ENCODE peak calls at places on chromosomes 12 and 14, in six cellular contexts. L, P, E, Z, Y and B are unnamed samples.

GRCh38 chr12:5022465-5023061 is 21.1 kb upstream of the KCNA5 start:
- DNase-seq in Y (peak), L (peak), Z (peak), P (peak), E (peak), B (no peak)

GRCh38 chr12:119145367-119145766 is 33.4 kb upstream of the HSPB8 start:
- DNase-seq in Z (no peak), Y (no peak), L (peak), E (no peak), P (no peak), B (no peak)

GRCh38 chr12:65952737-65953209 is 128.5 kb downstream of the HMGA2 start:
- DNase-seq in E (no peak), Z (no peak), P (no peak), L (no peak), Y (no peak), B (no peak)

GRCh38 chr12:122022393-122023338 is 982 bp downstream of the BCL7A start:
- DNase-seq in E (no peak), P (peak), L (peak), Z (peak), Y (peak), B (no peak)

GRCh38 chr14:103031956-103032355 is 25.4 kb downstream of the CDC42BPB start:
- DNase-seq in Z (no peak), L (no peak), P (peak), E (no peak), Y (no peak), B (no peak)

GRCh38 chr14:99930420-99931274 is 134.6 kb upstream of the EVL start:
- DNase-seq in E (no peak), Z (no peak), P (no peak), L (no peak), Y (no peak), B (no peak)

GRCh38 chr12:114396153-114396868 is 9.6 kb downstream of the TBX5 start:
- DNase-seq in E (no peak), P (peak), Y (no peak), L (no peak), Z (no peak), B (no peak)

GRCh38 chr14:100856056-100856950 is 30.4 kb downstream of the MEG3 start:
- DNase-seq in Z (peak), E (peak), Y (no peak), L (no peak), P (no peak), B (no peak)

GRCh38 chr12:30417697-30418231 is 277.9 kb downstream of the IPO8 start:
- DNase-seq in E (peak), Y (no peak), Z (peak), L (no peak), P (no peak), B (no peak)

GRCh38 chr12:18383203-18383602 is 121.9 kb downstream of the PIK3C2G start:
- DNase-seq in P (peak), Z (no peak), L (no peak), Y (no peak), E (no peak), B (no peak)

GRCh38 chr14:74737753-74738325 is 24.9 kb downstream of the FCF1 start:
- DNase-seq in Y (no peak), P (no peak), Z (no peak), E (no peak), L (no peak), B (no peak)

GRCh38 chr12:94563261-94563660 is 87.1 kb downstream of the TMCC3 start:
- DNase-seq in E (peak), Y (no peak), P (no peak), L (no peak), Z (no peak), B (no peak)

GRCh38 chr12:65828711-65829339 is 4.5 kb downstream of the HMGA2 start:
- DNase-seq in E (no peak), Y (no peak), L (no peak), Z (no peak), P (no peak), B (no peak)

GRCh38 chr12:105172037-105172436 is 63.9 kb downstream of the APPL2 start:
- DNase-seq in P (no peak), E (no peak), Z (no peak), L (no peak), Y (no peak), B (no peak)

GRCh38 chr12:9947674-9948073 is 15.5 kb upstream of the CLEC2A start:
- DNase-seq in Z (no peak), L (no peak), E (no peak), Y (no peak), P (no peak), B (no peak)

GRCh38 chr12:132740313-132740646 is 21.4 kb downstream of the ANKLE2 start:
- DNase-seq in L (no peak), E (no peak), P (no peak), Y (no peak), Z (no peak), B (no peak)

GRCh38 chr12:22396253-22396652 is 61.7 kb upstream of the ST8SIA1 start:
- DNase-seq in L (no peak), Z (no peak), Y (no peak), E (no peak), P (no peak), B (no peak)

GRCh38 chr14:101947577-101947903 is 16.8 kb upstream of the DYNC1H1 start:
- DNase-seq in L (no peak), E (no peak), Y (no peak), P (no peak), Z (peak), B (no peak)

GRCh38 chr12:954736-955135 is 5.2 kb upstream of the RAD52 start:
- DNase-seq in E (no peak), P (no peak), L (no peak), Z (no peak), Y (no peak), B (no peak)

GRCh38 chr14:53741379-53742225 is 215.0 kb downstream of the BMP4 start:
- DNase-seq in E (no peak), Z (no peak), Y (no peak), L (no peak), P (no peak), B (no peak)

GRCh38 chr14:31934767-31935266 is 142.3 kb upstream of the ARHGAP5 start:
- DNase-seq in Z (no peak), E (peak), Y (no peak), L (peak), P (peak), B (no peak)

GRCh38 chr12:107045186-107045585 is 48.2 kb downstream of the CRY1 start:
- DNase-seq in Z (no peak), P (no peak), L (no peak), Y (no peak), E (no peak), B (no peak)

GRCh38 chr14:68734231-68734732 is 58.6 kb downstream of the ZFP36L1 start:
- DNase-seq in Z (no peak), P (no peak), L (no peak), Y (no peak), E (no peak), B (peak)

GRCh38 chr14:70905316-70905715 is 1.9 kb upstream of the PCNX1 start:
- DNase-seq in E (peak), L (no peak), Y (no peak), Z (no peak), P (no peak), B (no peak)

GRCh38 chr12:101670007-101670671 is 27.3 kb upstream of the CHPT1 start:
- DNase-seq in P (peak), Y (no peak), L (no peak), Z (no peak), E (no peak), B (peak)
- TF ChIP-seq CTCF in P (peak), Y (peak), L (peak), Z (peak), E (no peak), B (peak)

GRCh38 chr12:83432176-83432719 is 745.5 kb downstream of the TMTC2 start:
- DNase-seq in P (no peak), Y (no peak), L (peak), Z (no peak), E (no peak), B (no peak)
- TF ChIP-seq CTCF in P (no peak), Y (no peak), L (peak), Z (no peak), E (no peak), B (no peak)

GRCh38 chr12:24728826-24729225 is 220.1 kb downstream of the BCAT1 start:
- DNase-seq in Y (no peak), E (no peak), Z (no peak), P (no peak), L (no peak), B (no peak)

GRCh38 chr12:24730461-24730896 is 218.4 kb downstream of the BCAT1 start:
- DNase-seq in L (no peak), Z (no peak), E (no peak), P (no peak), Y (no peak), B (no peak)

GRCh38 chr12:24723759-24724158 is 225.1 kb downstream of the BCAT1 start:
- DNase-seq in E (no peak), Y (no peak), Z (no peak), P (no peak), L (no peak), B (no peak)

GRCh38 chr12:24724765-24725307 is 224.1 kb downstream of the BCAT1 start:
- DNase-seq in E (no peak), Y (no peak), L (no peak), Z (no peak), P (no peak), B (no peak)

DNA sequence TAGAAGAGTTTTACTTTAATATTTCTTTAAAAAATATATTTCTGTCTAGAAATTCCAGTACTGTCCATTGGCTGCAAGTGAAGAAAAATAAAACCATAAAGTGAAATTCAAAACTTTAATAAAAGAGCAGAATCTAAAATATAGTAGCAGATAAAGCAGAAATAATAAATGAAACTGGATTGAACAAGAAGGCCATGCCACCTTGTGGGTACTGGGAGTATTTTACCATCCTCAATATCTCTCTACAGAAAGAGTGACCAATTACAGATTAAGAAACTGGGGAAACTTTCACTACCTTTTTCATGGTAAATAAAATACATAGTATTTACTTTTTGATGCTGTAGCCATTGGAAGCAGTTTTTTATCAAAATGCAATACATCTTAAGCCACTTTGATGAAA is 220.5 kb downstream of the BCAT1 start:
- DNase-seq in E (no peak), Z (no peak), L (no peak), P (peak), Y (no peak), B (no peak)
- TF ChIP-seq CTCF in E (no peak), Z (no peak), L (peak), P (peak), Y (peak), B (peak)

GRCh38 chr12:42102720-42103119 is 42.0 kb downstream of the GXYLT1 start:
- DNase-seq in Z (no peak), Y (no peak), L (no peak), P (no peak), E (no peak), B (no peak)

GRCh38 chr12:42104784-42105183 is 39.9 kb downstream of the GXYLT1 start:
- DNase-seq in Z (no peak), E (no peak), P (no peak), Y (no peak), L (no peak), B (no peak)

GRCh38 chr12:42099433-42099832 is 45.2 kb downstream of the GXYLT1 start:
- DNase-seq in Y (no peak), E (no peak), L (no peak), Z (no peak), P (no peak), B (no peak)

GRCh38 chr12:42103155-42103554 is 41.5 kb downstream of the GXYLT1 start:
- DNase-seq in L (no peak), P (no peak), Z (no peak), E (no peak), Y (no peak), B (no peak)

DNA sequence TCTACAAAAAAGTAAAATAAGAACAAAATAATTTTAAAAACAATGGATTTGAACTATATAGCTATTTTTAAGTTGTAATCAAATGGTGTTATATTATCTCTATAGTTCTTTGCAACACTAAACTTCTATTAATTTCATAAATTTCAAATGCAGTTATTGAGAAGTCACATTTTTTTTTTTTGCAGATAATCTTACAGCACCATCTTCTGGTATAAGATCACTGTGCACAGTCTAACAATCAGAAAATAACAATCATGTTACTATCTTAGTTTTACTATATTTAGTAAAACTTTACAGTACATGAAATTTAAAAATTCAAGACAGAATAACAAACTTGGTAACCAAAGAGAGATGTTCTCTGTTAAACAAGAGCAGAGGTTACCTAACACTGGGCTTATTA is 40.6 kb downstream of the GXYLT1 start:
- DNase-seq in P (no peak), Y (no peak), E (no peak), Z (no peak), L (no peak), B (no peak)
- TF ChIP-seq CTCF in P (peak), Y (no peak), E (no peak), Z (peak), L (no peak), B (peak)

DNA sequence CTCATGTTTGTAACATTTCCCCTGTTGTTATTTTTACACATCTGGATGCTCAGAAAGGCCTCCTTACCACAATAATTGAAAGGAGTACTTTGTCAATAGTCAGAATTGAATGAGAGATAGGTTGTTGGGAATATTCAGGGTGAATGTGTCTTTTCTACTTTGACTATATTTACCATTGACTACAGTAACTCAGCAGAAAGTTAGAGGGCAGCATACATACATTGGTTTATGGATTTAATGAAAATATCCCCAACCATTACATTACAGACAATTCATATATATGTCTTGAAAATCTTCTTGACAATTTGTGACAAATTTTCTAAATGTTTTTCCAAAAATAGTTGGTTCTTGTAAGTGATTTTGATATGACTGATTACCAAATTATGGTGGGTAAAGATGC is 97.7 kb downstream of the NTS start:
- DNase-seq in Z (no peak), L (no peak), E (no peak), Y (no peak), P (no peak), B (no peak)
- TF ChIP-seq CTCF in Z (no peak), L (no peak), E (no peak), Y (no peak), P (no peak), B (no peak)

GRCh38 chr12:96402061-96402460 is 1.8 kb upstream of the CDK17 start:
- DNase-seq in P (no peak), E (no peak), Z (no peak), L (peak), Y (no peak), B (no peak)

GRCh38 chr12:96401061-96401871 is 1.0 kb upstream of the CDK17 start:
- DNase-seq in Z (no peak), P (peak), Y (no peak), E (no peak), L (no peak), B (peak)

GRCh38 chr12:96399081-96399918 is 939 bp downstream of the CDK17 start:
- DNase-seq in Z (peak), P (peak), L (peak), Y (peak), E (peak), B (peak)

GRCh38 chr12:96399919-96400630 is at the start of gene CDK17:
- DNase-seq in Z (peak), Y (peak), L (peak), E (peak), P (peak), B (peak)

GRCh38 chr12:96400631-96401060 is 407 bp upstream of the CDK17 start:
- DNase-seq in L (no peak), P (no peak), Y (no peak), E (no peak), Z (no peak), B (no peak)
- TF ChIP-seq CTCF in L (no peak), P (no peak), Y (no peak), E (no peak), Z (no peak), B (no peak)

GRCh38 chr12:63052696-63053095 is 98.3 kb downstream of the AVPR1A start:
- DNase-seq in Z (no peak), Y (no peak), P (no peak), L (no peak), E (no peak), B (no peak)

GRCh38 chr12:63056649-63057048 is 94.4 kb downstream of the AVPR1A start:
- DNase-seq in Y (no peak), E (no peak), L (no peak), P (no peak), Z (no peak), B (no peak)
- TF ChIP-seq CTCF in Y (no peak), E (no peak), L (no peak), P (no peak), Z (no peak), B (no peak)

DNA sequence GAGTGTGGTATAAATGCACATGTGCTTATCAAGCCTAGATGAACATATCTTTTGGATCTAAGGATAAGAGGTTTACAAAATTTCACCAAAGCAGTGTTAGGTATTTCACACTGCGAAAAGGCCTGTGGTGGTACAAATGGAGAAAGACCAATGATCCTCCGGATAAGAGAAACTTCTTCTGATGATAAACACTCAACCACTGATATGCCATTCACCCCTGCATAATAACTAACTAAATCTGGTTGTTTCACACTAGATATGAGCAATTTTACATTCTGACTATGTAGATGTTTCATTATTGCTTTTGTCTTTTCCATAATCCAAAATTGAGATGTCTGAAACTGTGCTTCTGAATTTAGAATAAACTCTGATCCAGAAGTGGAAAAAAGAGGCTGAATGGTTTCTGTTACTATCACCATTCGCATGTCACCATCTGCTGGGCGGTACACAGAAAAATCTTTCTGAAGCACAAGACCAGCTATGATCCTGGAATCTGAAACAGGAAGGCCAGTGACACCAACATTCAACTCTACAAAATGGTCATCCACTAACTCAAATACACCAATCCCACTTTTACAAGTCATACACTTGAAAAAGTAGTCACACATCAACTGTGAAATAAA is 1.3 kb downstream of the BBS10 start:
- DNase-seq in E (no peak), Y (no peak), P (peak), Z (no peak), L (no peak), B (no peak)
- TF ChIP-seq CTCF in E (no peak), Y (no peak), P (peak), Z (no peak), L (peak), B (no peak)